ENCODE peak calls at places on chromosomes 1 and 21, in five cellular contexts. One of them, this sample, is unnamed.

GRCh38 chr1:66253330-66253921 is 280.5 kb upstream of the SGIP1 start:
- DNase-seq in endothelial cell of umbilical vein: peak
- DNase-seq in breast epithelium: no peak
- DNase-seq in Panc1: peak
- DNase-seq in transverse colon: no peak
- DNase-seq in this sample: no peak

GRCh38 chr1:10833630-10834557 is 37.4 kb upstream of the CASZ1 start:
- DNase-seq in breast epithelium: no peak
- DNase-seq in Panc1: peak
- DNase-seq in transverse colon: no peak
- DNase-seq in endothelial cell of umbilical vein: no peak
- DNase-seq in this sample: no peak

GRCh38 chr1:183019126-183019740 is 4.0 kb upstream of the LAMC1 start:
- DNase-seq in breast epithelium: no peak
- DNase-seq in transverse colon: no peak
- DNase-seq in Panc1: no peak
- DNase-seq in endothelial cell of umbilical vein: peak
- DNase-seq in this sample: no peak

GRCh38 chr1:68211781-68212180 is 20.5 kb downstream of the WLS start:
- DNase-seq in transverse colon: no peak
- DNase-seq in Panc1: no peak
- DNase-seq in breast epithelium: no peak
- DNase-seq in endothelial cell of umbilical vein: no peak
- DNase-seq in this sample: no peak

GRCh38 chr1:19044471-19044870 is 88.0 kb upstream of the IFFO2 start:
- DNase-seq in endothelial cell of umbilical vein: no peak
- DNase-seq in transverse colon: no peak
- DNase-seq in Panc1: no peak
- DNase-seq in breast epithelium: peak
- DNase-seq in this sample: peak

GRCh38 chr1:246617768-246618167 is 51.5 kb downstream of the CNST start:
- DNase-seq in Panc1: no peak
- DNase-seq in transverse colon: no peak
- DNase-seq in endothelial cell of umbilical vein: no peak
- DNase-seq in breast epithelium: no peak
- DNase-seq in this sample: no peak

GRCh38 chr1:216310776-216311175 is 112.5 kb downstream of the USH2A start:
- DNase-seq in Panc1: no peak
- DNase-seq in breast epithelium: no peak
- DNase-seq in endothelial cell of umbilical vein: no peak
- DNase-seq in transverse colon: peak
- DNase-seq in this sample: no peak

GRCh38 chr21:31366825-31367224 is 22.8 kb upstream of the TIAM1 start:
- DNase-seq in transverse colon: no peak
- DNase-seq in Panc1: peak
- DNase-seq in endothelial cell of umbilical vein: no peak
- DNase-seq in breast epithelium: no peak
- DNase-seq in this sample: no peak

GRCh38 chr1:218401896-218402770 is 57.0 kb downstream of the TGFB2 start:
- DNase-seq in endothelial cell of umbilical vein: no peak
- DNase-seq in breast epithelium: no peak
- DNase-seq in transverse colon: no peak
- DNase-seq in Panc1: no peak
- DNase-seq in this sample: no peak

GRCh38 chr1:202710070-202711025 is at the start of gene SYT2:
- DNase-seq in transverse colon: peak
- DNase-seq in Panc1: no peak
- DNase-seq in endothelial cell of umbilical vein: peak
- DNase-seq in breast epithelium: no peak
- DNase-seq in this sample: peak

GRCh38 chr1:227038401-227038800 is 98.3 kb downstream of the COQ8A start:
- DNase-seq in transverse colon: no peak
- DNase-seq in breast epithelium: no peak
- DNase-seq in Panc1: no peak
- DNase-seq in endothelial cell of umbilical vein: no peak
- DNase-seq in this sample: no peak

GRCh38 chr21:14890141-14890540 is 174.7 kb downstream of the NRIP1 start:
- DNase-seq in endothelial cell of umbilical vein: no peak
- DNase-seq in breast epithelium: no peak
- DNase-seq in Panc1: no peak
- DNase-seq in transverse colon: no peak
- DNase-seq in this sample: no peak

GRCh38 chr1:12039141-12039525 is 19.8 kb downstream of the MIIP start:
- DNase-seq in endothelial cell of umbilical vein: no peak
- DNase-seq in transverse colon: no peak
- DNase-seq in breast epithelium: no peak
- DNase-seq in Panc1: no peak
- DNase-seq in this sample: no peak

GRCh38 chr1:98932184-98932583 is 72.5 kb downstream of the PLPPR5 start:
- DNase-seq in endothelial cell of umbilical vein: no peak
- DNase-seq in Panc1: no peak
- DNase-seq in transverse colon: no peak
- DNase-seq in breast epithelium: no peak
- DNase-seq in this sample: no peak

GRCh38 chr1:174276087-174276486 is 116.8 kb downstream of the RABGAP1L start:
- DNase-seq in endothelial cell of umbilical vein: no peak
- DNase-seq in transverse colon: no peak
- DNase-seq in breast epithelium: no peak
- DNase-seq in Panc1: no peak
- DNase-seq in this sample: no peak

GRCh38 chr1:94693029-94693428 is 127.1 kb upstream of the SLC44A3 start:
- DNase-seq in breast epithelium: no peak
- DNase-seq in transverse colon: no peak
- DNase-seq in endothelial cell of umbilical vein: no peak
- DNase-seq in Panc1: no peak
- DNase-seq in this sample: no peak

GRCh38 chr1:94693435-94693834 is 126.7 kb upstream of the SLC44A3 start:
- DNase-seq in transverse colon: no peak
- DNase-seq in Panc1: no peak
- DNase-seq in endothelial cell of umbilical vein: no peak
- DNase-seq in breast epithelium: no peak
- DNase-seq in this sample: no peak

GRCh38 chr1:94698341-94698740 is 121.8 kb upstream of the SLC44A3 start:
- DNase-seq in endothelial cell of umbilical vein: no peak
- DNase-seq in Panc1: no peak
- DNase-seq in transverse colon: no peak
- DNase-seq in breast epithelium: no peak
- DNase-seq in this sample: no peak

GRCh38 chr1:94697839-94698238 is 122.3 kb upstream of the SLC44A3 start:
- DNase-seq in breast epithelium: no peak
- DNase-seq in Panc1: no peak
- DNase-seq in endothelial cell of umbilical vein: no peak
- DNase-seq in transverse colon: no peak
- DNase-seq in this sample: no peak

DNA sequence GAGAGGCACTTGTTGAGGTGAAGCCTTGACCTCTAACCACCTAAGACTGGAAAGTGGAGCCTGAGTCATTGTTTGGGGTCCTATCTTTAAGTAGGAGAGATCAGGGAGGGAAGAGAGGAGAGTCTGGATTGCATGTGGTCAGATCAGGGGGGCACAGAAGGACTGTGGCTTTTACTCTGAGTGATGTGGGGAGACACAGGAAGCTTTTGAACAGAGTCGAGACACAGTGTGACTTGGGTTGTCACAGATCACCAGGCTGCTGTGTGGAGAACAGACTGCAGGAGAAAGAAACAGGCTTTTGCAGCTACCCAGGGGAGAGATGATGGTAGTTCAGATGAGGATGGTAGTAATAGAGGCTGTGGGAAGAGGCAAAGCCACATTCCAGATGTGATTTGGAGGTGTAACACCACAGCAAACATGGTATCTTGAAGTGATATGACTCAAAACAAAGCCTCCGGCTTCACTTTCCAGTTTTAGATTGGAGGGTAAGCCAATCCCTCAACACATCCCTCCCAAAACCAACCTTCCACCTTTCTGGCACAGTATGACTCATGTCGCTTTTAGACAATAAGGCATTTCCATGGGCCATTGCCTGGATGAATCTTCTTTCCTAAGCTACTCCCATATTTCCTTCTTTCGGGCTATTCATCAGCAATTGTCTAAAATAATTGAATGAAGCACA is 125.8 kb upstream of the SLC44A3 start:
- DNase-seq in endothelial cell of umbilical vein: no peak
- DNase-seq in breast epithelium: no peak
- DNase-seq in transverse colon: no peak
- DNase-seq in Panc1: no peak
- DNase-seq in this sample: no peak
- H3K4me3 ChIP-seq in endothelial cell of umbilical vein: no peak
- H3K4me3 ChIP-seq in breast epithelium: no peak
- H3K4me3 ChIP-seq in transverse colon: no peak
- H3K4me3 ChIP-seq in Panc1: no peak
- H3K4me3 ChIP-seq in this sample: no peak

GRCh38 chr1:1889090-1889750 is 1.7 kb downstream of the GNB1 start:
- DNase-seq in breast epithelium: no peak
- DNase-seq in endothelial cell of umbilical vein: peak
- DNase-seq in Panc1: no peak
- DNase-seq in transverse colon: no peak
- DNase-seq in this sample: peak

GRCh38 chr1:1892079-1892762 is 1.3 kb upstream of the GNB1 start:
- DNase-seq in Panc1: no peak
- DNase-seq in endothelial cell of umbilical vein: no peak
- DNase-seq in transverse colon: no peak
- DNase-seq in breast epithelium: no peak
- DNase-seq in this sample: peak

GRCh38 chr1:1891349-1892078 is 627 bp upstream of the GNB1 start:
- DNase-seq in endothelial cell of umbilical vein: peak
- DNase-seq in transverse colon: peak
- DNase-seq in breast epithelium: no peak
- DNase-seq in Panc1: no peak
- DNase-seq in this sample: peak

GRCh38 chr1:1890506-1891348 is at the start of gene GNB1:
- DNase-seq in Panc1: no peak
- DNase-seq in breast epithelium: peak
- DNase-seq in endothelial cell of umbilical vein: peak
- DNase-seq in transverse colon: peak
- DNase-seq in this sample: peak

DNA sequence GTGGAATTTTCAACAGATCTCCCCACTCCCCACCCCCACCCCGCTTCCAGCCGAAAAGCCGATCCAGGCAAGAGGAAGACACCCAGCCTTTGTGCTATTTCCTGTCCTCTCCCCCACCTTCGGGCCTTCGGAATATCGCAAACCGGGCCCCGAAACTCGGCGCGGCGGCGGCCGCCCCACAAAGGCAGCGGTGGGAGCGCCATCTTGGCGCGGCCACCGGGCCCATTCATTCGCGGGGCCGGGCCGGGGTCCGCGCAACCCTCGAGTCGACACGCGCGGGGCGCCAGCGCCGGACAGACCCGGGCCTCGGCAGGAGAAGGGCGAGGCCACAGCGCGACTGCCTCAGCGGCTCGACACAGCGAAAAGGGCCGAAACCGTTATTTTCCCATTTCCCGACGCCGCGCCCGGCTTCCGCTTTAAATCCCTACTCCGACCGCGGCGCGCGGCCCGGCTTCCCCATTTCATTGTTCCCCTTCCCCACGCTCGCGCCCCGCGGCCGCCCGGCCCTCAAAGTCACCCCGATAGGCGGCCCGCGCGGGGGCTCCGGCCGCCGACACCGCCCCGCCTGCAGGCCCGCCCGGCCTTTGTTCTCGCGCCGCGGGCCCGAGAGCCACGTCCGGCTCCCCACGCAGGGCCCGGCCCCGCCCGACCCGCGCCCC is 911 bp downstream of the GNB1 start:
- DNase-seq in Panc1: no peak
- DNase-seq in endothelial cell of umbilical vein: peak
- DNase-seq in transverse colon: peak
- DNase-seq in breast epithelium: no peak
- DNase-seq in this sample: peak
- TF ChIP-seq POLR2AphosphoS5 in Panc1: peak
- TF ChIP-seq POLR2AphosphoS5 in endothelial cell of umbilical vein: no peak
- TF ChIP-seq POLR2AphosphoS5 in transverse colon: no peak
- TF ChIP-seq POLR2AphosphoS5 in breast epithelium: peak
- TF ChIP-seq POLR2AphosphoS5 in this sample: peak

DNA sequence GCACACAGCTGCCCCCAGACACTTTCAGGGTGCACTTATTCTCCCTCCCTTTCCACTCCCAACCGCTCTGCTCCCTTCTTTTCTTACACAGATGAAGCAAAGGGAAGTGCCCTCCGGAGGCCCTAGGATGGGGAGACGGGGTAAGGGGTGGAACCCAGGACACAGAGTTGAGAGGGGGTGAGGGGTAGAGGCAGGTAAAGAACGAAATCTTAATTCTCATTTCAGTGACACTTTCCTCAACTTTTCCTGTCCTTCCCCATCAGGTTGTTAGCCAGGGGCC is 12.8 kb downstream of the PLEKHO1 start:
- DNase-seq in Panc1: no peak
- DNase-seq in breast epithelium: no peak
- DNase-seq in endothelial cell of umbilical vein: no peak
- DNase-seq in transverse colon: no peak
- DNase-seq in this sample: no peak
- H3K4me3 ChIP-seq in Panc1: no peak
- H3K4me3 ChIP-seq in breast epithelium: peak
- H3K4me3 ChIP-seq in endothelial cell of umbilical vein: no peak
- H3K4me3 ChIP-seq in transverse colon: peak
- H3K4me3 ChIP-seq in this sample: no peak

GRCh38 chr1:153697191-153697872 is 18.8 kb downstream of the NPR1 start:
- DNase-seq in breast epithelium: no peak
- DNase-seq in Panc1: no peak
- DNase-seq in transverse colon: no peak
- DNase-seq in endothelial cell of umbilical vein: peak
- DNase-seq in this sample: no peak
- TF ChIP-seq POLR2AphosphoS5 in breast epithelium: no peak
- TF ChIP-seq POLR2AphosphoS5 in Panc1: no peak
- TF ChIP-seq POLR2AphosphoS5 in transverse colon: no peak
- TF ChIP-seq POLR2AphosphoS5 in endothelial cell of umbilical vein: no peak
- TF ChIP-seq POLR2AphosphoS5 in this sample: peak

GRCh38 chr1:231162300-231162969 is 577 bp downstream of the TRIM67 start:
- DNase-seq in breast epithelium: no peak
- DNase-seq in endothelial cell of umbilical vein: peak
- DNase-seq in transverse colon: peak
- DNase-seq in Panc1: no peak
- DNase-seq in this sample: no peak
- H3K4me3 ChIP-seq in breast epithelium: peak
- H3K4me3 ChIP-seq in endothelial cell of umbilical vein: no peak
- H3K4me3 ChIP-seq in transverse colon: peak
- H3K4me3 ChIP-seq in Panc1: peak
- H3K4me3 ChIP-seq in this sample: peak

GRCh38 chr1:37477946-37478345 is 3.6 kb downstream of the ZC3H12A start:
- DNase-seq in Panc1: no peak
- DNase-seq in breast epithelium: no peak
- DNase-seq in transverse colon: peak
- DNase-seq in endothelial cell of umbilical vein: no peak
- DNase-seq in this sample: peak
- TF ChIP-seq POLR2AphosphoS5 in Panc1: no peak
- TF ChIP-seq POLR2AphosphoS5 in breast epithelium: no peak
- TF ChIP-seq POLR2AphosphoS5 in transverse colon: no peak
- TF ChIP-seq POLR2AphosphoS5 in endothelial cell of umbilical vein: no peak
- TF ChIP-seq POLR2AphosphoS5 in this sample: no peak

GRCh38 chr1:72140222-72140621 is 142.1 kb downstream of the NEGR1 start:
- DNase-seq in breast epithelium: no peak
- DNase-seq in Panc1: no peak
- DNase-seq in endothelial cell of umbilical vein: peak
- DNase-seq in transverse colon: no peak
- DNase-seq in this sample: no peak
- H3K4me3 ChIP-seq in breast epithelium: no peak
- H3K4me3 ChIP-seq in Panc1: no peak
- H3K4me3 ChIP-seq in endothelial cell of umbilical vein: no peak
- H3K4me3 ChIP-seq in transverse colon: no peak
- H3K4me3 ChIP-seq in this sample: no peak

This sample was measured in spleen.